ENCODE peak calls at places on chromosomes 6 and 20, in five cellular contexts. V is IMR-90, U is H9, E is mesenchymal stem cell, O is H1. I is an unnamed sample.

GRCh38 chr20:24370249-24370648 is 99.2 kb upstream of the SYNDIG1 start:
- DNase-seq in O (no peak), V (no peak), E (no peak), U (no peak), I (no peak)

GRCh38 chr6:107690864-107691661 is 133.1 kb downstream of the SCML4 start:
- DNase-seq in U (no peak), O (no peak), V (peak; percentile 96), E (peak; percentile 91), I (no peak)

GRCh38 chr20:46606817-46607190 is 44.5 kb downstream of the SLC13A3 start:
- DNase-seq in O (no peak), V (no peak), U (no peak), E (no peak), I (no peak)

GRCh38 chr6:106715922-106716321 is 86.5 kb downstream of the QRSL1 start:
- DNase-seq in E (no peak), V (no peak), U (no peak), O (no peak), I (no peak)

GRCh38 chr6:90387826-90388225 is 91.2 kb upstream of the BACH2 start:
- DNase-seq in V (no peak), U (no peak), E (no peak), O (no peak), I (no peak)

GRCh38 chr6:111973897-111974639 is 79.8 kb upstream of the CCN6 start:
- DNase-seq in U (no peak), O (no peak), V (peak; percentile 79), E (peak; percentile 83), I (no peak)

GRCh38 chr20:37344506-37345338 is 1.2 kb upstream of the SRC start:
- DNase-seq in O (no peak), U (peak; percentile 26), E (no peak), V (no peak), I (no peak)

GRCh38 chr20:18633411-18633810 is 45.6 kb downstream of the DTD1 start:
- DNase-seq in V (no peak), U (no peak), E (no peak), O (no peak), I (no peak)

GRCh38 chr6:89970609-89971337 is 76.5 kb downstream of the GJA10 start:
- DNase-seq in U (no peak), E (peak; percentile 67), V (peak; percentile 74), O (no peak), I (peak; percentile 48)

GRCh38 chr20:58037631-58038030 is 190.8 kb downstream of the ANKRD60 start:
- DNase-seq in E (no peak), O (no peak), U (no peak), V (no peak), I (no peak)

GRCh38 chr6:133964052-133964451 is 11.0 kb downstream of the TBPL1 start:
- DNase-seq in V (peak; percentile 97), E (peak; percentile 31), U (no peak), O (no peak), I (no peak)

GRCh38 chr20:13384132-13384531 is 163.1 kb downstream of the ISM1 start:
- DNase-seq in O (no peak), V (no peak), E (no peak), U (no peak), I (no peak)

GRCh38 chr6:150144294-150144868 is 1.5 kb downstream of the PPP1R14C start:
- DNase-seq in O (no peak), V (no peak), U (no peak), E (no peak), I (no peak)

GRCh38 chr6:117270121-117270959 is 5.0 kb downstream of the VGLL2 start:
- DNase-seq in U (peak; percentile 68), E (peak; percentile 12), V (no peak), O (no peak), I (no peak)

GRCh38 chr20:40750541-40750940 is 61.5 kb upstream of the MAFB start:
- DNase-seq in V (no peak), U (no peak), O (no peak), E (no peak), I (no peak)

GRCh38 chr6:105459049-105459448 is 56.2 kb upstream of the PREP start:
- DNase-seq in U (no peak), E (no peak), V (no peak), O (no peak), I (no peak)

GRCh38 chr6:148528292-148528691 is 185.7 kb downstream of the SASH1 start:
- DNase-seq in V (peak; percentile 44), O (no peak), U (no peak), E (no peak), I (no peak)

GRCh38 chr6:157390273-157391060 is 9.5 kb downstream of the ZDHHC14 start:
- DNase-seq in U (no peak), O (no peak), E (no peak), V (no peak), I (no peak)

GRCh38 chr6:130708338-130708737 is 118.9 kb upstream of the SMLR1 start:
- DNase-seq in V (peak; percentile 50), E (peak; percentile 77), O (no peak), U (no peak), I (no peak)

GRCh38 chr6:134363323-134364039 is 45.6 kb upstream of the SGK1 start:
- DNase-seq in V (peak; percentile 91), E (peak; percentile 78), O (no peak), U (no peak), I (no peak)

GRCh38 chr20:50821257-50821921 is 26.5 kb downstream of the BCAS4 start:
- DNase-seq in E (no peak), V (no peak), U (no peak), O (no peak), I (no peak)

GRCh38 chr6:26157838-26158580 is 70.8 kb downstream of the HFE start:
- DNase-seq in U (peak; percentile 87), E (peak; percentile 99), V (peak; percentile 99), O (peak; percentile 82), I (peak; percentile 89)
- H3K14ac ChIP-seq in U (peak overlapping the region; percentile 81), E (no peak overlapping the region), V (peak overlapping the region; percentile 5), O (no peak overlapping the region), I (peak overlapping the region; percentile 98)

DNA sequence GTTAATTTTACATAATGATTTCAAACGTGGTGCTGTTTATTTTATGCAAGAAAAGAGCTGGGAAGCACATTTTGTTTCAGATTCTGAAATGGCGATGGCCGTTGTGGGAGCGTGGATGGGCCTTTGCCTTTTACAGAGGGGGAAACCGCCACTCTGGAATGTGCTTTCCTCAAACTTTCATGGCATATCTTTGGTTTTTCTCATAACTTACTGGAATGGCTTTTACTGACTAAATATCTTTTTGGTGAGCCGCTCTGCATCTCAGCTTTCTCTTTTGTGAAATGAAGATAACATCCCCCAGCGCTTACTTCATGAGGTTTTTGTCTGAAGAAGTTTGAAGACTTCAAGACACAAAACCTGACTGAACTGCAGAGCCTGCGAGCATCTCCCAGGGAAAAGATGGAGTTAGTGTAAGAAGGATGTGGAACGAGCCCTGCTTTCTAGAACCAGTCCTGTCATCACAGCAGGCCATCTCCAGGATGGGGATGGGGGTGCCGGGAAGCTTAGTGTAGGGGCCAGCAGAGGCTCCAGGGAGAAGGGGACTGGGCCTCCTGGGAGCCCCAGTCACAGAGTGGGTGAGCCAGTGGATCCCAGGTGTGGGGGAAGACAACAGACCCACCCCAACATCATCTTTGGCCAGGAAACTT is 61.8 kb upstream of the TIAM2 start:
- DNase-seq in O (no peak), E (peak; percentile 26), U (no peak), V (peak; percentile 32), I (no peak)
- H2BK15ac ChIP-seq in O (no peak overlapping the region), E (no peak overlapping the region), U (no peak overlapping the region), V (peak overlapping the region; percentile 77), I (peak overlapping the region; percentile 8)

DNA sequence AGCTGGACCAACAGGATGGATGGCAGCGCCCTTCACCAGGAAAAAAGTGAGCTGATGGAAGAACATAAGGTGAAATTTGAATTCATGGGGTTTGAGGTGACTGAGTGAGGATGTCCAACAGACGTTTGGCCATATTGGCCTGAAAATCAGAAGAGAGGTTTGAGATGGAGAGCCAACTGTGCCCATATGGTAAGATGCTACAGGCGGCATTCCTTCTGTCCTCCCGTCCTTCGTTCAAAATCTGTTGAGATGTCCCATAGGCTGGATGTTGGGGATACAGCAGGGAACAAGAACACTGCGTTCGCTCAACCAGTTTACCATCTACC is 468 bp upstream of the CMTR1 start:
- DNase-seq in E (no peak), U (no peak), O (no peak), V (no peak), I (no peak)
- H3K14ac ChIP-seq in E (no peak overlapping the region), U (peak overlapping the region; percentile 55), O (no peak overlapping the region), V (peak overlapping the region; percentile 89), I (no peak overlapping the region)

GRCh38 chr6:38279945-38280588 is 359.7 kb downstream of the BTBD9 start:
- DNase-seq in V (no peak), O (no peak), E (no peak), U (no peak), I (no peak)

GRCh38 chr6:38283734-38284362 is 355.9 kb downstream of the BTBD9 start:
- DNase-seq in E (no peak), O (no peak), U (no peak), V (peak; percentile 60), I (no peak)

GRCh38 chr6:38282911-38283310 is 356.8 kb downstream of the BTBD9 start:
- DNase-seq in V (no peak), O (no peak), E (no peak), U (no peak), I (no peak)

GRCh38 chr6:38279423-38279822 is 360.3 kb downstream of the BTBD9 start:
- DNase-seq in E (no peak), U (no peak), V (no peak), O (no peak), I (no peak)

DNA sequence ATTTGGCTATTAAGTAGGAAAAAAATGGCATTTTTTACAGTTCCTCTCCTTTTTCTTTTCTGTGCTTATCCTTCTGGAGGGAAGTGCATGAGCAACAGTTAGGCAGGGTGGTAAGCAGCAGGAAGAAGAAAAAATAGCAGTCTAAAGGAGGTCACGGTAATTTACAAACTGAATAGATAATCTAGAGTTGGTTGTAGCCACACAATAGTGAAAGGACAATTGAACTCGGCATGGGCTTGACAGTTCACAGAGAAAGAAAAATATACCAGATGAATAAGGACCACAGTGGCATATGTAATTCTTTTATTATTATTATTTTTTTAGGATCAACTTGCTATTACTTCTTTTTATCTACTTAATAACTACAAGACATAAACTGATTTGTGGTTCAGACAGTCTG is 358.6 kb downstream of the BTBD9 start:
- DNase-seq in V (no peak), O (no peak), U (no peak), E (no peak), I (no peak)
- H2BK15ac ChIP-seq in V (no peak overlapping the region), O (no peak overlapping the region), U (no peak overlapping the region), E (no peak overlapping the region), I (no peak overlapping the region)

GRCh38 chr6:29521006-29521680 is 33.4 kb upstream of the MAS1L start:
- DNase-seq in O (no peak), V (no peak), E (no peak), U (no peak), I (no peak)
- H3K14ac ChIP-seq in O (no peak overlapping the region), V (no peak overlapping the region), E (no peak overlapping the region), U (no peak overlapping the region), I (no peak overlapping the region)

GRCh38 chr6:61989616-61990015 is 296.4 kb downstream of the KHDRBS2 start:
- DNase-seq in V (no peak), E (no peak), O (no peak), U (no peak), I (no peak)
- H2BK15ac ChIP-seq in V (no peak overlapping the region), E (no peak overlapping the region), O (no peak overlapping the region), U (no peak overlapping the region), I (no peak overlapping the region)

GRCh38 chr6:2854394-2854982 is 12.8 kb upstream of the SERPINB1 start:
- DNase-seq in V (peak; percentile 36), U (no peak), O (no peak), E (peak; percentile 74), I (no peak)
- H3K14ac ChIP-seq in V (peak overlapping the region; percentile 95), U (peak overlapping the region; percentile 44), O (no peak overlapping the region), E (no peak overlapping the region), I (no peak overlapping the region)

GRCh38 chr6:38915205-38915925 is 133.2 kb upstream of the GLP1R start:
- DNase-seq in U (no peak), O (no peak), E (no peak), V (no peak), I (no peak)
- H2BK15ac ChIP-seq in U (no peak overlapping the region), O (no peak overlapping the region), E (no peak overlapping the region), V (no peak overlapping the region), I (no peak overlapping the region)

I was measured in neuronal stem cell.